ENCODE peak calls at places on chromosomes 13 and 19, in four cellular contexts. M, Y, K and F are unnamed samples. For H3K4me1, the result is how much of the 10 kb centered on the place peaks cover.

GRCh38 chr19:3176715-3177501 is 1.7 kb upstream of the S1PR4 start:
- DNase-seq in M (no peak), Y (peak), K (peak), F (no peak)

GRCh38 chr13:80334582-80335260 is 6.2 kb downstream of the SPRY2 start:
- DNase-seq in M (no peak), Y (peak), K (no peak), F (no peak)

GRCh38 chr19:18131841-18132596 is 20.9 kb upstream of the PIK3R2 start:
- DNase-seq in M (peak), Y (no peak), K (no peak), F (no peak)

GRCh38 chr13:37869756-37870488 is at the start of gene TRPC4:
- DNase-seq in M (peak), Y (peak), K (peak), F (peak)

GRCh38 chr19:942133-942645 is 16.4 kb downstream of the ARID3A start:
- DNase-seq in M (no peak), Y (no peak), K (no peak), F (no peak)

GRCh38 chr13:43411741-43412140 is 375.0 kb downstream of the ENOX1 start:
- DNase-seq in M (no peak), Y (peak), K (no peak), F (peak)

GRCh38 chr13:25881136-25881926 is 170.5 kb downstream of the SHISA2 start:
- DNase-seq in M (no peak), Y (peak), K (no peak), F (no peak)

GRCh38 chr19:35565016-35565856 is 1.8 kb upstream of the ATP4A start:
- DNase-seq in M (no peak), Y (no peak), K (no peak), F (no peak)

GRCh38 chr13:100176781-100177389 is 88.0 kb downstream of the PCCA start:
- DNase-seq in M (peak), Y (peak), K (no peak), F (no peak)

GRCh38 chr19:30102239-30102638 is 160.2 kb downstream of the URI1 start:
- DNase-seq in M (no peak), Y (no peak), K (no peak), F (no peak)

GRCh38 chr13:50421457-50422130 is 406.4 kb downstream of the KCNRG start:
- DNase-seq in M (no peak), Y (peak), K (no peak), F (no peak)

GRCh38 chr13:79246575-79246949 is 159.5 kb downstream of the RBM26 start:
- DNase-seq in M (no peak), Y (no peak), K (no peak), F (no peak)

GRCh38 chr13:23752111-23753001 is 136.8 kb downstream of the MIPEP start:
- DNase-seq in M (no peak), Y (no peak), K (no peak), F (no peak)

GRCh38 chr13:98729526-98730057 is 22.9 kb downstream of the SLC15A1 start:
- DNase-seq in M (no peak), Y (no peak), K (no peak), F (no peak)

GRCh38 chr13:82654143-82654542 is 1228.1 kb downstream of the SLITRK1 start:
- DNase-seq in M (no peak), Y (no peak), K (no peak), F (no peak)

GRCh38 chr13:102784501-102784900 is 10.9 kb upstream of the TEX30 start:
- DNase-seq in M (no peak), Y (no peak), K (no peak), F (no peak)

GRCh38 chr13:105518086-105518485 is 1017.4 kb downstream of the EFNB2 start:
- DNase-seq in M (no peak), Y (peak), K (no peak), F (no peak)

GRCh38 chr19:9615828-9616227 is 5.2 kb downstream of the ZNF561 start:
- DNase-seq in M (no peak), Y (no peak), K (no peak), F (no peak)

GRCh38 chr19:858868-859843 is at the start of gene CFD:
- DNase-seq in M (no peak), Y (no peak), K (peak), F (peak)

GRCh38 chr19:41409288-41409687 is 11.7 kb downstream of the BCKDHA start:
- DNase-seq in M (no peak), Y (peak), K (peak), F (no peak)

GRCh38 chr19:1239796-1240737 is 1.5 kb upstream of the ATP5F1D start:
- DNase-seq in M (peak), Y (peak), K (peak), F (peak)

GRCh38 chr19:47587295-47587694 is 14.3 kb upstream of the ZNF541 start:
- DNase-seq in M (no peak), Y (peak), K (no peak), F (no peak)

GRCh38 chr13:25192052-25192451 is 20.0 kb upstream of the AMER2 start:
- DNase-seq in M (no peak), Y (no peak), K (no peak), F (no peak)

GRCh38 chr13:22903925-22904324 is 276.9 kb upstream of the SGCG start:
- DNase-seq in M (no peak), Y (no peak), K (no peak), F (no peak)

GRCh38 chr19:10516671-10517286 is 468 bp downstream of the S1PR5 start:
- DNase-seq in M (no peak), Y (no peak), K (no peak), F (no peak)

GRCh38 chr19:48237057-48237456 is 18.7 kb downstream of the CARD8 start:
- DNase-seq in M (no peak), Y (no peak), K (no peak), F (no peak)

GRCh38 chr13:66831317-66831716 is 398.8 kb downstream of the PCDH9 start:
- DNase-seq in M (no peak), Y (no peak), K (no peak), F (no peak)

GRCh38 chr19:44005968-44006367 is 3.2 kb downstream of the ZNF230 start:
- DNase-seq in M (no peak), Y (no peak), K (no peak), F (no peak)

DNA sequence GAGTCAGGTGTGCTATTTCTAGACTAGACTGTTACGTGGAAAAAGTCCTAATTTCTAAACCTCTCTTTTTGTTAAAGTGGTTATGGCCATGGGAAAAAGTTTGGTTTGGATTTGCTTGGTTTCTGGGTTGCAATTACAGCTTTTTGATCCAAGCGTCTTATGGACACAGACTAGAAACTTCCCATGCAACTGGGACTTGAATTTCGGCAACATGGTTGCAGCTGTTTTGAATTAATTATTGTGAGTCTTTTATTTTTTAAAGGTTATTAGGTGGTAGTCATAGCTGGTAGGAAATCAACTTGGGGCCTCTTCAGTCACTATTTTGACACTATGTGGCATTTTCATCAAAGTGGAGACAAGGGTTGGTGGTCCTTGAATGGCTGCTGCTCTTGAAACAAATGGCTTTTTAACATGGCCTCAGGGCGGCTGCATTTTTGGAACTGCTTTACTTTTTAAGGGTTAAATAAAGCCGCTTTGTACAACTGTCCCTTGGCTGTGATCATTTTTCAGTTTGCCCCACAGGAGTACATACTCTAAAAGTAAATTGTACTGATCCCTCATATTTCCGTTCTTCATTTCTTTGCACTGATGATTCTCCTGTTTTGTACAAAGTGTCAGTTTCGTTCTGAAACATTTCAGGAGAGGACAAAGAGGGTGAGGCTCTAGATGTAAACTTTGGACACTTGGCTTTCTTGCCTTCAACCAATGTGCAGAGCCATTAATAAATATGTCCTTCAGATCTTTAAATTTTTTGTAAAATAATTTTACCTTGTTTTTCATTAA is 15.9 kb downstream of the HNRNPM start:
- DNase-seq in M (no peak), Y (no peak), K (no peak), F (peak)
- H3K4me1 ChIP-seq in M (under half), Y (under half), K (half or more), F (half or more)

GRCh38 chr19:37905936-37906867 is at the start of gene WDR87:
- DNase-seq in M (no peak), Y (peak), K (peak), F (no peak)

GRCh38 chr19:37903096-37903495 is 3.3 kb downstream of the WDR87 start:
- DNase-seq in M (no peak), Y (no peak), K (no peak), F (no peak)

GRCh38 chr19:37907735-37908066 is 693 bp downstream of the SIPA1L3 start:
- DNase-seq in M (no peak), Y (no peak), K (no peak), F (no peak)

GRCh38 chr19:37909661-37910199 is 2.7 kb downstream of the SIPA1L3 start:
- DNase-seq in M (no peak), Y (no peak), K (no peak), F (no peak)

DNA sequence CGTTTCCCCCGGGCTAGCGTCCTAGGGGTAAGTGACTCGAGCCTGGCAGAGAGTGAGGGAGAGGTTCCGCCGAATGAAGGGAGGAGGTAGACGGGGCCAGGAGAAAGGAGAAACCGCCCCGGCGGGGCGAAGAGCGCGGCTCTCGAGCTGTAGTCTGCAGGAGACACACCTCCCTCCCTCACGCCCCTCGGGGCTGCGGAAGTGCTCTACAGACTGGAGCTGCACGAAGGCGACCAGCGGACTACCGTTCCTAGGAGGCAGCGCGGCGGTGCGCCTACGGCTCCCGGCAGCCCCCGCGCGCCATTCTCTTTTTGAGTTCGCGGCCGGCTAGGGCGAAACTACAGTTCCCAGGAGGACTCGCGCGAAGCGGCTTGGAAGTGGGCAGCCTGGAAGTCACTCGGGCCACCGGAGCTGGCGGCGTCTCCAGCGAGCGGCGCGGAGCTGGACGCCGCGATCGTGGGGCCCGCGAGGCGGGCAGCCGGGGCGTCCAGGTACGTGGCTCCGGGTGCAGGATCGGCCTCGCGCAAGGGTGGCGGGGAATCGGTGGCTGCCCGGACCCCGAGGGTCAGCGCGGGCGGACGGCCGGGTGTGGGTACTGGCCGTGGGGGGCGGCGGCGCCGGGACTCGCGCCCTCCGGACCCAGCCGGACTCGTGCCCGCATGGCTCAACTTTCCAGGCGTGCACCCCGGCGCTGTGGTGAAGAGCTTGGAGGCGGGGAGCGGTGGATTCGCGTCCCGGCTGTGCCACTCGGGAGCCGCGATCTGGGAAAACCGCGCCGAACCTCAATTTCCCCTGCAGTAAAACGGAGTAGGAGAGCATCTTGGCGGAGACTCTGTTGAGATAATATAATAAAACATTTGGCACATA is at the start of gene SIPA1L3:
- DNase-seq in M (peak), Y (peak), K (peak), F (peak)
- TF ChIP-seq CTCF in M (no peak), Y (no peak), K (no peak), F (no peak)

GRCh38 chr13:21071894-21072293 is 10.5 kb upstream of the LATS2 start:
- DNase-seq in M (no peak), Y (peak), K (no peak), F (no peak)

GRCh38 chr13:21067794-21068193 is 6.4 kb upstream of the LATS2 start:
- DNase-seq in M (no peak), Y (no peak), K (no peak), F (no peak)

GRCh38 chr13:21071015-21071414 is 9.6 kb upstream of the LATS2 start:
- DNase-seq in M (no peak), Y (peak), K (no peak), F (no peak)

GRCh38 chr13:21066946-21067345 is 5.6 kb upstream of the LATS2 start:
- DNase-seq in M (no peak), Y (no peak), K (no peak), F (no peak)

DNA sequence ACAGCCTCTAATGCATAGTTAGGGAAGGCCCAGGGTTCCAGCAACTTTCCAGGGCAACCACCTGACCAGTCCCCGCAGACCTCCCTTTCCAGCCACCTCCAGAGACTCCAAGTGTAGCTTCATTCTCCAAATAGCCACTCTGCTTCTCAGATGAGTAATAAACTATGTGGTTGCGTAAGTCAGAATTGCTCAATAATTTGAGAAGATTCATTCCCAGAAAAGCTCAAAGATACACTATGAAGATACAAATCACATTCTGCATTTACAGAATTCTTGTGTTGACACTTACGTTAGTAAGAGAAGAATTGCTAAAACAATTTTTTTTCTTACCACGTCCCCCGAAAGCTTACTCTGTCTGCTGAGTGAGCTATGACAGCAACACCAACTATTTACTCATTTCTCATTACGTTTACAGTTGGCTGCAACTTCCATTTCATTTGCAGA is 8.2 kb upstream of the LATS2 start:
- DNase-seq in M (no peak), Y (peak), K (no peak), F (peak)
- H3K4me1 ChIP-seq in M (under half), Y (under half), K (under half), F (under half)

GRCh38 chr13:32781906-32782305 is 195.7 kb downstream of the PDS5B start:
- DNase-seq in M (no peak), Y (no peak), K (no peak), F (no peak)
- TF ChIP-seq CTCF in M (no peak), Y (no peak), K (no peak), F (no peak)

GRCh38 chr13:33283195-33283910 is 2.2 kb downstream of the STARD13 start:
- DNase-seq in M (no peak), Y (no peak), K (no peak), F (no peak)
- H3K4me1 ChIP-seq in M (under half), Y (under half), K (half or more), F (under half)

DNA sequence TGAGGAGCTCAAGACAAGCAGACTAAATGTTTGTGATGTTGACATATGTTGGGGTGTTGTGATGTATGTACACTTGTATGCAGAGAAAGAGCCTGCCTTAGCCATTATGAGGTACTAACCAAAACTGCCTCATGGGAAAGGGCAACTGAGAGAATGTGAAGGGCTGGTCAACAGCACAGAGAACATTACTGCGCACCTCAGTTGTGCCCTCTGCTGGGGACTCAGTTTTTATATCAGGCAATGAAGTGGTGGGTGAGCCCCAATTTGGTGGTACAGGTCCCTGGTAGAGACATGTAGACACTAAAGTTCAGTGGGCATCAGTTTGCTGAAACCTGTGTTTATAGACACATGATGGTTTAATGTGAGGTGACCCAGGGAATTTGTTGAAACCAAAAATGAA is 286.9 kb downstream of the DCT start:
- DNase-seq in M (peak), Y (no peak), K (no peak), F (no peak)
- TF ChIP-seq CTCF in M (peak), Y (peak), K (no peak), F (peak)

DNA sequence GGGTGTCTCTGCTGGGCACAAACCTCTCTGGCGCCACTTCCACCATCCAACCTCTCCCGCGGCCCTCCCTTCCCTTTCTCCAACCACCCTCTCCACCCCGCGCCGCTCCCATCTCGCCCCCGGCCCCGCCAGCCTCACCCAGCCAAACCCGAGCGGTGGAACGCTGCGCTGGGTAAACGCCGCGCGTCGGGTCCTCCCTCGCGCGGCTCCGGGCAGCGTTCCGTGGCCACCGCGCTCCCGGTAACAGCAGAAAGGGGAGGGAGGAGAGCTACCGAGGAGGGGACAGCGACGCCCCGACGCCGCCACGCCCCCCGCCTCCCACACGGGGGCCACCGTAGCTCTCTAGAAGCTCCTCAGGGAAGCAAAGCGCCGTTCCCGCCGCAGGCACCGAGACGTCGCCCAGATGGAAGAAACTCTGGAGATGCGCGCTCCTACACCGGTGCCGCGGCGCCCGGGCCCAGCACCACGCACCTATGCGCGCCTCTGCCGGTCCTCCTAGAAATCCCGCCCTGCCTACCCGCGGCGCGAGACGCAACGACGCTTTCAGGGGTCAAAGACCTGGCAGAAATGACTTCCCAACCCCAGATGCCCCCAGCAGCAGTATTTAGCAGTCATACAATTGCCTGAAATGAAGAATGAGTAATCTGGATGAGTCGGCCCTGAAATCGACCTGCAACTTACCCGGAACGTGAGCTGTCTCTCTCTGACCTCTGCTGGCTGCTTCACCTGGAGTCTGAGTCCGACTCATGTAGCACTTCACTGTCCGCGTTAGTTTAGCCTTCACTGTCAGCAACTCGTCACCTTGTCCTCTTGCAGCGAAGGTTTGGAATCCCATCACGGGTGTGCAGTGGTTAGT is at the start of gene RUBCNL:
- DNase-seq in M (peak), Y (peak), K (no peak), F (no peak)
- H3K4me1 ChIP-seq in M (under half), Y (under half), K (under half), F (under half)

GRCh38 chr13:97212540-97213146 is 9.5 kb upstream of the MBNL2 start:
- DNase-seq in M (peak), Y (no peak), K (peak), F (no peak)
- TF ChIP-seq CTCF in M (peak), Y (peak), K (peak), F (peak)

GRCh38 chr19:7669641-7670040 is 792 bp downstream of the RETN start:
- DNase-seq in M (no peak), Y (no peak), K (no peak), F (no peak)

GRCh38 chr19:7668842-7669241 is at the start of gene RETN:
- DNase-seq in M (no peak), Y (no peak), K (no peak), F (no peak)

GRCh38 chr19:7670790-7671189 is 1.9 kb downstream of the RETN start:
- DNase-seq in M (no peak), Y (no peak), K (no peak), F (no peak)

GRCh38 chr19:7672522-7672921 is 3.7 kb downstream of the RETN start:
- DNase-seq in M (no peak), Y (no peak), K (no peak), F (no peak)

GRCh38 chr19:7670150-7670784 is 1.4 kb downstream of the RETN start:
- DNase-seq in M (no peak), Y (no peak), K (no peak), F (no peak)
- H3K4me1 ChIP-seq in M (under half), Y (under half), K (under half), F (under half)